ENCODE peak calls at places on chromosomes 1 and 21, in eight cellular contexts. W is GM04504; N is NCI-H748 treated with DMSO at 0.1 percent for 48 hours; G is caudate nucleus; J is heart right ventricle; A is mesothelial cell of epicardium; L is frontal cortex; V is activated T-cell treated with anti-CD3 and anti-CD28 coated beads, Interleukin-2, amount 50 U/mL, for 24 hours. Z is an unnamed sample.

GRCh38 chr1:7278045-7278444 is 492.8 kb downstream of the CAMTA1 start:
- DNase-seq in W (no peak), N (peak), G (no peak), J (no peak), A (peak), L (no peak), V (no peak), Z (no peak)

GRCh38 chr1:6464514-6464836 is 1.5 kb downstream of the TNFRSF25 start:
- DNase-seq in W (no peak), N (no peak), G (no peak), J (peak), A (no peak), L (peak), V (peak), Z (peak)

GRCh38 chr1:37752583-37753471 is 12.1 kb downstream of the EPHA10 start:
- DNase-seq in W (no peak), N (no peak), G (no peak), J (no peak), A (no peak), L (peak), V (peak), Z (peak)

GRCh38 chr1:97137862-97138514 is 416.4 kb downstream of the PTBP2 start:
- DNase-seq in W (peak), N (peak), G (peak), J (no peak), A (no peak), L (peak), V (no peak), Z (no peak)

GRCh38 chr1:68904472-68904871 is 407.6 kb upstream of the DEPDC1 start:
- DNase-seq in W (no peak), N (no peak), G (no peak), J (no peak), A (no peak), L (no peak), V (no peak), Z (no peak)

GRCh38 chr1:5998051-5998905 is 6.1 kb upstream of the NPHP4 start:
- DNase-seq in W (no peak), N (no peak), G (no peak), J (peak), A (no peak), L (no peak), V (no peak), Z (peak)

GRCh38 chr1:119715542-119715941 is 3.8 kb downstream of the PHGDH start:
- DNase-seq in W (no peak), N (no peak), G (peak), J (no peak), A (no peak), L (no peak), V (no peak), Z (no peak)

GRCh38 chr1:6962956-6963915 is 178.0 kb downstream of the CAMTA1 start:
- DNase-seq in W (no peak), N (peak), G (no peak), J (peak), A (no peak), L (no peak), V (peak), Z (peak)

GRCh38 chr1:36248250-36248894 is 24.1 kb downstream of the THRAP3 start:
- DNase-seq in W (peak), N (no peak), G (no peak), J (no peak), A (no peak), L (no peak), V (no peak), Z (no peak)

GRCh38 chr1:151934048-151934493 is 24.8 kb upstream of the THEM4 start:
- DNase-seq in W (no peak), N (peak), G (peak), J (no peak), A (no peak), L (peak), V (no peak), Z (peak)

GRCh38 chr1:109767596-109768334 is 4.0 kb upstream of the EPS8L3 start:
- DNase-seq in W (no peak), N (no peak), G (no peak), J (peak), A (peak), L (no peak), V (no peak), Z (peak)

GRCh38 chr1:205458777-205459566 is 3.1 kb upstream of the BLACAT1 start:
- DNase-seq in W (peak), N (no peak), G (no peak), J (no peak), A (peak), L (no peak), V (no peak), Z (no peak)

GRCh38 chr1:194829492-194829891 is 1643.1 kb upstream of the B3GALT2 start:
- DNase-seq in W (no peak), N (no peak), G (no peak), J (no peak), A (no peak), L (no peak), V (no peak), Z (no peak)

GRCh38 chr21:15275615-15276228 is 210.9 kb upstream of the NRIP1 start:
- DNase-seq in W (no peak), N (no peak), G (no peak), J (no peak), A (no peak), L (no peak), V (no peak), Z (no peak)

GRCh38 chr1:92749024-92749634 is 35.8 kb downstream of the EVI5 start:
- DNase-seq in W (no peak), N (peak), G (peak), J (no peak), A (no peak), L (peak), V (no peak), Z (no peak)

GRCh38 chr1:90127288-90127953 is 132.5 kb downstream of the ZNF326 start:
- DNase-seq in W (no peak), N (no peak), G (no peak), J (no peak), A (no peak), L (no peak), V (no peak), Z (no peak)